ENCODE peak calls at places on chromosome 14, in six cellular contexts. One of them, this sample, is unnamed. For H3K36me3, the result is how much of the 10 kb centered on the place peaks cover.

GRCh38 chr14:26598081-26598671 is 343 bp upstream of the NOVA1 start:
- DNase-seq in GM12878: no peak
- DNase-seq in IMR-90: peak
- DNase-seq in sigmoid colon: peak
- DNase-seq in HCT116: no peak
- DNase-seq in adrenal gland: peak
- DNase-seq in this sample: peak

GRCh38 chr14:105173901-105174894 is 5.6 kb upstream of the JAG2 start:
- DNase-seq in GM12878: no peak
- DNase-seq in HCT116: no peak
- DNase-seq in adrenal gland: no peak
- DNase-seq in sigmoid colon: no peak
- DNase-seq in IMR-90: no peak
- DNase-seq in this sample: no peak

GRCh38 chr14:79961197-79961596 is 250.1 kb downstream of the DIO2 start:
- DNase-seq in IMR-90: no peak
- DNase-seq in HCT116: no peak
- DNase-seq in sigmoid colon: no peak
- DNase-seq in adrenal gland: no peak
- DNase-seq in GM12878: no peak
- DNase-seq in this sample: no peak

GRCh38 chr14:76708771-76709170 is 52.5 kb upstream of the VASH1 start:
- DNase-seq in adrenal gland: peak
- DNase-seq in GM12878: no peak
- DNase-seq in sigmoid colon: no peak
- DNase-seq in HCT116: no peak
- DNase-seq in IMR-90: no peak
- DNase-seq in this sample: no peak

GRCh38 chr14:90970167-90970600 is 90.3 kb downstream of the RPS6KA5 start:
- DNase-seq in IMR-90: peak
- DNase-seq in HCT116: peak
- DNase-seq in sigmoid colon: no peak
- DNase-seq in adrenal gland: no peak
- DNase-seq in GM12878: no peak
- DNase-seq in this sample: no peak

GRCh38 chr14:39266589-39266870 is 32.8 kb downstream of the MIA2 start:
- DNase-seq in GM12878: no peak
- DNase-seq in adrenal gland: peak
- DNase-seq in HCT116: no peak
- DNase-seq in sigmoid colon: peak
- DNase-seq in IMR-90: peak
- DNase-seq in this sample: peak

GRCh38 chr14:96989293-96989692 is 192.1 kb downstream of the VRK1 start:
- DNase-seq in IMR-90: no peak
- DNase-seq in adrenal gland: no peak
- DNase-seq in GM12878: no peak
- DNase-seq in HCT116: no peak
- DNase-seq in sigmoid colon: no peak
- DNase-seq in this sample: no peak

GRCh38 chr14:52076334-52076733 is 7.5 kb upstream of the NID2 start:
- DNase-seq in adrenal gland: peak
- DNase-seq in sigmoid colon: no peak
- DNase-seq in HCT116: no peak
- DNase-seq in IMR-90: peak
- DNase-seq in GM12878: no peak
- DNase-seq in this sample: peak

GRCh38 chr14:35406811-35407630 is 2.5 kb upstream of the NFKBIA start:
- DNase-seq in sigmoid colon: peak
- DNase-seq in IMR-90: peak
- DNase-seq in HCT116: peak
- DNase-seq in adrenal gland: no peak
- DNase-seq in GM12878: no peak
- DNase-seq in this sample: no peak

GRCh38 chr14:85463512-85463911 is 66.4 kb upstream of the FLRT2 start:
- DNase-seq in IMR-90: no peak
- DNase-seq in HCT116: no peak
- DNase-seq in adrenal gland: no peak
- DNase-seq in sigmoid colon: no peak
- DNase-seq in GM12878: no peak
- DNase-seq in this sample: no peak

GRCh38 chr14:61188936-61189808 is 92.0 kb downstream of the TMEM30B start:
- DNase-seq in adrenal gland: peak
- DNase-seq in sigmoid colon: peak
- DNase-seq in IMR-90: peak
- DNase-seq in GM12878: no peak
- DNase-seq in HCT116: no peak
- DNase-seq in this sample: peak

GRCh38 chr14:64504310-64504896 is at the start of gene ZBTB1:
- DNase-seq in adrenal gland: peak
- DNase-seq in sigmoid colon: peak
- DNase-seq in GM12878: no peak
- DNase-seq in IMR-90: peak
- DNase-seq in HCT116: peak
- DNase-seq in this sample: peak

GRCh38 chr14:39229222-39229543 is 4.5 kb upstream of the MIA2 start:
- DNase-seq in GM12878: no peak
- DNase-seq in IMR-90: peak
- DNase-seq in sigmoid colon: no peak
- DNase-seq in adrenal gland: no peak
- DNase-seq in HCT116: no peak
- DNase-seq in this sample: no peak

GRCh38 chr14:93965287-93965821 is 11.0 kb downstream of the ASB2 start:
- DNase-seq in GM12878: no peak
- DNase-seq in IMR-90: peak
- DNase-seq in adrenal gland: no peak
- DNase-seq in sigmoid colon: no peak
- DNase-seq in HCT116: no peak
- DNase-seq in this sample: no peak

GRCh38 chr14:105094193-105094907 is 29.1 kb upstream of the GPR132 start:
- DNase-seq in IMR-90: no peak
- DNase-seq in HCT116: no peak
- DNase-seq in adrenal gland: no peak
- DNase-seq in sigmoid colon: no peak
- DNase-seq in GM12878: no peak
- DNase-seq in this sample: no peak

GRCh38 chr14:45181329-45181728 is 45.6 kb downstream of the FANCM start:
- DNase-seq in GM12878: no peak
- DNase-seq in IMR-90: peak
- DNase-seq in adrenal gland: no peak
- DNase-seq in sigmoid colon: no peak
- DNase-seq in HCT116: no peak
- DNase-seq in this sample: no peak

GRCh38 chr14:63470877-63471565 is 72.2 kb downstream of the PPP2R5E start:
- DNase-seq in IMR-90: peak
- DNase-seq in sigmoid colon: no peak
- DNase-seq in adrenal gland: no peak
- DNase-seq in GM12878: peak
- DNase-seq in HCT116: peak
- DNase-seq in this sample: no peak

GRCh38 chr14:36852853-36853634 is 191.4 kb downstream of the PAX9 start:
- DNase-seq in HCT116: no peak
- DNase-seq in sigmoid colon: peak
- DNase-seq in IMR-90: no peak
- DNase-seq in adrenal gland: peak
- DNase-seq in GM12878: no peak
- DNase-seq in this sample: peak

DNA sequence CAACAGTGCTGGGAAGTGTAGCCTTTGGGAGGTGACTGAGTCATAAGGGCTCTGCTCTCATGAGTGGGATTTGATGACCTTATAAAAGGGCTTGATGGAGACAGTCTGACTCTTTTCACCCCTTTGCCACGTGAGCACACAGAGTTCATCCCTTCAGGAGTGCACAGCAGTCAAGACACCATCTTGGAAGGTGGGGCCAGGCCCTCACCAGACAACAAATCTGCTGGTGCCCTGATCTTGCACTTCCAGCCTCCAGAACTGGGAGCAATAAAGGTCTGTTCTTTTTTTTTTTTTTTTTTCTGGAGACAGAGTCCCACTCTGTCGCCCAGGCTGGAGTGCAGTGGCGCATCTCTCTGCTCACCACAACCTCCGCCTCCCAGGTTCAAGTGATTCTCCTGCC is 24.6 kb upstream of the DYNC1H1 start:
- DNase-seq in HCT116: no peak
- DNase-seq in GM12878: no peak
- DNase-seq in sigmoid colon: peak
- DNase-seq in IMR-90: no peak
- DNase-seq in adrenal gland: no peak
- DNase-seq in this sample: no peak
- H3K4me3 ChIP-seq in HCT116: no peak
- H3K4me3 ChIP-seq in GM12878: no peak
- H3K4me3 ChIP-seq in sigmoid colon: no peak
- H3K4me3 ChIP-seq in IMR-90: no peak
- H3K4me3 ChIP-seq in adrenal gland: no peak
- H3K4me3 ChIP-seq in this sample: no peak

GRCh38 chr14:68564236-68564825 is 228.5 kb downstream of the ZFP36L1 start:
- DNase-seq in GM12878: no peak
- DNase-seq in HCT116: no peak
- DNase-seq in sigmoid colon: no peak
- DNase-seq in adrenal gland: no peak
- DNase-seq in IMR-90: no peak
- DNase-seq in this sample: no peak

GRCh38 chr14:68563256-68564131 is 229.4 kb downstream of the ZFP36L1 start:
- DNase-seq in adrenal gland: no peak
- DNase-seq in GM12878: no peak
- DNase-seq in IMR-90: peak
- DNase-seq in HCT116: no peak
- DNase-seq in sigmoid colon: no peak
- DNase-seq in this sample: no peak

GRCh38 chr14:68562911-68563255 is 230.0 kb downstream of the ZFP36L1 start:
- DNase-seq in IMR-90: no peak
- DNase-seq in GM12878: no peak
- DNase-seq in adrenal gland: no peak
- DNase-seq in sigmoid colon: no peak
- DNase-seq in HCT116: no peak
- DNase-seq in this sample: no peak

GRCh38 chr14:68559949-68560348 is 232.9 kb downstream of the ZFP36L1 start:
- DNase-seq in HCT116: no peak
- DNase-seq in GM12878: no peak
- DNase-seq in IMR-90: no peak
- DNase-seq in sigmoid colon: no peak
- DNase-seq in adrenal gland: no peak
- DNase-seq in this sample: no peak

GRCh38 chr14:68561531-68562007 is 231.3 kb downstream of the ZFP36L1 start:
- DNase-seq in sigmoid colon: peak
- DNase-seq in IMR-90: no peak
- DNase-seq in GM12878: no peak
- DNase-seq in adrenal gland: no peak
- DNase-seq in HCT116: no peak
- DNase-seq in this sample: no peak
- TF ChIP-seq POLR2A in sigmoid colon: no peak
- TF ChIP-seq POLR2A in IMR-90: no peak
- TF ChIP-seq POLR2A in GM12878: no peak
- TF ChIP-seq POLR2A in adrenal gland: no peak
- TF ChIP-seq POLR2A in HCT116: no peak
- TF ChIP-seq POLR2A in this sample: no peak

GRCh38 chr14:95092723-95093122 is 64.6 kb downstream of the DICER1 start:
- DNase-seq in GM12878: no peak
- DNase-seq in sigmoid colon: no peak
- DNase-seq in adrenal gland: no peak
- DNase-seq in HCT116: no peak
- DNase-seq in IMR-90: no peak
- DNase-seq in this sample: no peak
- H3K36me3 ChIP-seq in GM12878: under half
- H3K36me3 ChIP-seq in sigmoid colon: under half
- H3K36me3 ChIP-seq in adrenal gland: under half
- H3K36me3 ChIP-seq in HCT116: under half
- H3K36me3 ChIP-seq in IMR-90: under half
- H3K36me3 ChIP-seq in this sample: under half

DNA sequence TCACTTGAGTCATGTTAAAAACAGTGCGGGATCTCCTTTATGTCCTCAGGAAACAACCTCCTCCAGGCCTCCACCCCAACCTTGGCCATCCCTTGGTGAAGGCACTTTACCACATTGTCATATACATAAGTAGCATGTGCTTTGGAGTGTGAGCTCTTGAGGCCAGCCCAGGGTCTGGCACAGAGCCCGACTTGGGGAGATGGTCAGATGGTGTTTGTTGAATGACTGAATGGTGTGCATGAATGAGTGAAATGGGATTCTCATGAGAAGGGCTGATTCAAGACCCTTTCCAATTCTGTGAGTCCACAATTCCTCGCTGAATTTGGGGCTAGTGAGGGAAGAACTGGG is 52.9 kb upstream of the DLK1 start:
- DNase-seq in sigmoid colon: no peak
- DNase-seq in HCT116: no peak
- DNase-seq in GM12878: no peak
- DNase-seq in adrenal gland: no peak
- DNase-seq in IMR-90: no peak
- DNase-seq in this sample: no peak
- H3K4me3 ChIP-seq in sigmoid colon: no peak
- H3K4me3 ChIP-seq in HCT116: no peak
- H3K4me3 ChIP-seq in GM12878: no peak
- H3K4me3 ChIP-seq in adrenal gland: no peak
- H3K4me3 ChIP-seq in IMR-90: no peak
- H3K4me3 ChIP-seq in this sample: no peak